ENCODE peak calls at places on chromosomes 6 and 20, in five cellular contexts. T, A, K, P and W are unnamed samples.

GRCh38 chr6:66599541-66599940 is 892.5 kb upstream of the EYS start:
- DNase-seq in A (no peak), T (no peak), K (no peak), P (no peak), W (no peak)

GRCh38 chr6:33313105-33313708 is 671 bp downstream of the TAPBP start:
- DNase-seq in P (no peak), T (peak), A (no peak), K (no peak), W (no peak)

GRCh38 chr6:140174509-140174908 is 800.1 kb upstream of the CITED2 start:
- DNase-seq in K (no peak), T (no peak), P (no peak), A (no peak), W (peak)

GRCh38 chr6:30570760-30571084 is 520 bp upstream of the ABCF1 start:
- DNase-seq in K (no peak), A (no peak), P (no peak), T (peak), W (no peak)

GRCh38 chr6:42315991-42316378 is 98.3 kb upstream of the MRPS10 start:
- DNase-seq in T (no peak), K (peak), P (no peak), A (peak), W (peak)

GRCh38 chr20:45822863-45823262 is 4.2 kb downstream of the TNNC2 start:
- DNase-seq in T (no peak), A (no peak), P (no peak), K (no peak), W (no peak)

GRCh38 chr6:45569210-45569945 is 191.6 kb upstream of the SUPT3H start:
- DNase-seq in P (no peak), T (no peak), K (no peak), A (no peak), W (no peak)

GRCh38 chr6:166433096-166433495 is 50.4 kb upstream of the MPC1 start:
- DNase-seq in T (no peak), A (no peak), P (no peak), K (no peak), W (no peak)

GRCh38 chr20:58521763-58522162 is 6.6 kb upstream of the APCDD1L start:
- DNase-seq in K (no peak), P (no peak), A (no peak), T (no peak), W (no peak)

DNA sequence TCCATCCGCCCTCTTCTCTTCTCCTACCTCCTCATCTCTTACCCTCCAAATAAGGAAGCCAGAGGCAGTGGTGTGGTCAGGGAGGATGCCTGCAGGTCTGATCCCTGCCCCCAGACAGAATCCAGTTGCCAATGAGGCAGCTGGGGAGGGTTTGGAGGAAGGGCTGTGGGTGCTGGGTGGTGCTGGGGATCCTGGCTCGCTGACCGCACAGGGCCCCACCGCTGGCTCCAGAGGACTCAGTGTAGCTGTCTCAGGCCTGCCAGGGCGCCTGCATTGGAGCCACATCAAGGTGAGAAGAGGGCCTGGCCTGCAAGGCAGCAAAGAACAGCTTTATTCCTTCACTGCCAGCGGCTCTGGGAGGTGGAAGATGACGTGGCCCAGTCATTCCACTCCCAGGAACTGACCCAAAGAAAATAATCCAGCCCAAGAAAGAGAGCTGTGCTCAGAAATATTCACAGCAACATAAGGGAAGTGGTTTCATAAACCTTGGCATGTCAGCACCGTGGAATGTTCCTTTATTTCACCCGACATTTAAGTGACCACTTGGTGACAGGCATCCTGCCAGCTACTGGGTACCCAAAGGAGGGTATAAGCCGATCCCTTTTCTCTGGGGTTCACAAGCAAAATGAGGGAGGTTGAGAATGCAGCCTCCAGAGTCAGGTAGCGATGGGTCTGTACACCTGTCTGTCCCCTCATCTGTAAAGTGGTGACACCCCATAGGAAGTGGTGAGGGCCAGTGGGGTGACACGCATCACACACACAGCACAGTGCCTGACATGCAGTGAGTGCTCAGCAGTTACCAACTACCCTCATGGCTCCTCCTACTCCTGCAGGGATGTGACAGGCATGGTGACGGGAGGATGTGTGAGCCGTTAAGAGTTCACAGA is 125.1 kb downstream of the SNX5 start:
- DNase-seq in P (no peak), A (no peak), K (no peak), T (no peak), W (peak)
- TF ChIP-seq JUND in P (no peak), A (no peak), K (no peak), T (no peak), W (no peak)

GRCh38 chr6:36809933-36810844 is 29.1 kb downstream of the CPNE5 start:
- DNase-seq in K (peak), P (no peak), A (no peak), T (no peak), W (no peak)

GRCh38 chr6:36807750-36808149 is 31.5 kb downstream of the CPNE5 start:
- DNase-seq in P (no peak), A (no peak), T (no peak), K (no peak), W (no peak)

GRCh38 chr6:36808634-36809033 is 30.6 kb downstream of the CPNE5 start:
- DNase-seq in K (no peak), T (no peak), A (no peak), P (no peak), W (no peak)

GRCh38 chr6:36807143-36807542 is 32.1 kb downstream of the CPNE5 start:
- DNase-seq in T (no peak), P (no peak), A (no peak), K (no peak), W (no peak)

GRCh38 chr6:36809156-36809555 is 30.1 kb downstream of the CPNE5 start:
- DNase-seq in P (no peak), A (no peak), T (no peak), K (no peak), W (no peak)
- TF ChIP-seq EZH2 in P (no peak), A (no peak), T (no peak), K (no peak), W (no peak)

DNA sequence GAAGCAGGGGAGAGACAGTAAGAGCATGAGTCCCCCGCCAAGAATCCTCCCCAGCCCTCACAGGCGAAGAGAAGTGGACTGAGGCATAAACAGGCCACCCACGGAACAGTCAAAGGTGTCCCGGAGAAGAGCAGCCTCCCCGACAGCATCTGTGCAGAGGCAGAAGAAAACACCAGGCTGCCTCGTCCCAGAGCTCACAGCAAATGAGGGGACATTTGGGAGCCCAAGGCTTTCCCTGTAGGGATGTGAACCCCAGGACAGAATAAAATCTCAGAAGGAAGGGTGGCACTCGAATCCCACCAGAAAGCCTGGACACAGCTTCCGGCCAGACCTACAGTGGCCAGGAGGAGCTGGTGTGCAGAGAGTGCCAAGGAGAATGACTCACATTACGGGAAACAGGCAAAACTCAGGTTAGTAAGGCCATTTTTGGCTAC is 90.4 kb downstream of the DLL1 start:
- DNase-seq in P (no peak), A (no peak), K (no peak), T (no peak), W (no peak)
- H2AFZ ChIP-seq in P (no peak), A (no peak), K (no peak), T (no peak), W (no peak)

GRCh38 chr6:20698675-20699074 is 164.4 kb downstream of the CDKAL1 start:
- DNase-seq in K (no peak), P (no peak), A (no peak), T (no peak), W (no peak)
- TF ChIP-seq JUND in K (no peak), P (no peak), A (no peak), T (no peak), W (no peak)

GRCh38 chr6:35164277-35164676 is 23.1 kb upstream of the TCP11 start:
- DNase-seq in P (no peak), K (no peak), A (no peak), T (no peak), W (no peak)

GRCh38 chr6:35161776-35162607 is 20.9 kb upstream of the TCP11 start:
- DNase-seq in P (no peak), A (no peak), K (peak), T (no peak), W (no peak)

GRCh38 chr6:35161265-35161664 is 20.1 kb upstream of the TCP11 start:
- DNase-seq in T (no peak), P (no peak), A (no peak), K (no peak), W (no peak)

GRCh38 chr6:35158520-35158919 is 17.4 kb upstream of the TCP11 start:
- DNase-seq in P (no peak), K (no peak), T (no peak), A (no peak), W (no peak)

DNA sequence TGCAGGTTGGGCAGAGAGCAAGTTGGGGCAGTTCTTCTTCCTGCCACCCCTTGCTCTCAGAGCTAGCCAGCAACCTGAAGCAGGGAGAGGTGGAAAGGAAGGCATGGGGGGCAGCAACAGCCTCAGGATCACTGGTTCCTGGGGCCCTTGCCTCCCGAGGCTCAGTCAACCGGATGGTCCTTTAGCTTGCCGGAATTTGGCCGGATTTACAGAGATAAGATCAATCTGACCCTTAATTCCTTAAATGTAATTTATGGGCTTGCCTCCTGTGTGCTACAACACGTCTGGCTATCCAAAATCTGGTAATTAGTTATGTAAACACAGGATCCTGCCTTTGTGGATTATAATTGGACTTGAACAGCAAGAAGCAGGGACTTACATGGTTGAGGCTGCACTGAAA is 19.5 kb upstream of the TCP11 start:
- DNase-seq in K (no peak), A (no peak), P (no peak), T (no peak), W (no peak)
- TF ChIP-seq EZH2 in K (no peak), A (no peak), P (no peak), T (no peak), W (no peak)

DNA sequence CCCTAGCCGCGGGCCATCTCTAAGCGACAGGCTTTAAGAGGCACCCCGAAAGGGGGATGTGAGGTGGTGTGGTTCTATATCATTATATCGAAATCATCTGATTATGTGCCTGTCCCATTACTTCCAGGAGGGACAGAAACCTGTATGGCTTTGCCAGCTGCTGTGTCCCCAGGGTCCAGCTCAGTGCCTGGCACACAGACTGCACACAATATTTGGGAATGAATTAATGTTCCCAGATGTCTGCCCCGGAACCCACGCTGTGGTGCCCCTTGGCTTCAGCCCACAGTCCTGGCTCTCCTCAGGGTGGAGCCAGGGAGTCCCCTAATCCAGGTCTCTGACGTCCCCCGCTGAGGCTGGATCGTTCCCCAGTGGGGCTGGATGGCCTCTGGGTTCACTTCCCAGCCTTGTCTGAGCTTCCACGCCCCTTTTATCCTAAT is 8.9 kb upstream of the AHCY start:
- DNase-seq in K (no peak), A (no peak), T (no peak), P (no peak), W (no peak)
- H2AFZ ChIP-seq in K (peak), A (no peak), T (peak), P (no peak), W (peak)

GRCh38 chr6:1855890-1856289 is 246.2 kb downstream of the FOXC1 start:
- DNase-seq in T (no peak), A (no peak), K (no peak), P (no peak), W (no peak)

GRCh38 chr6:1853761-1854160 is 244.0 kb downstream of the FOXC1 start:
- DNase-seq in T (no peak), P (no peak), A (no peak), K (no peak), W (no peak)

GRCh38 chr6:1856381-1856780 is 246.7 kb downstream of the FOXC1 start:
- DNase-seq in P (peak), A (no peak), K (no peak), T (no peak), W (no peak)

GRCh38 chr6:1851681-1852456 is 242.2 kb downstream of the FOXC1 start:
- DNase-seq in K (no peak), T (no peak), A (no peak), P (no peak), W (no peak)

GRCh38 chr6:1854296-1854695 is 244.6 kb downstream of the FOXC1 start:
- DNase-seq in K (no peak), T (no peak), A (no peak), P (no peak), W (no peak)
- TF ChIP-seq JUND in K (no peak), T (no peak), A (no peak), P (no peak), W (no peak)

GRCh38 chr6:156955494-156956183 is 178.5 kb downstream of the ARID1B start:
- DNase-seq in K (no peak), P (no peak), T (no peak), A (no peak), W (no peak)

GRCh38 chr6:156960525-156960924 is 183.3 kb downstream of the ARID1B start:
- DNase-seq in A (no peak), T (no peak), P (no peak), K (no peak), W (no peak)

GRCh38 chr6:156954781-156955180 is 177.6 kb downstream of the ARID1B start:
- DNase-seq in P (no peak), A (no peak), T (no peak), K (no peak), W (no peak)

GRCh38 chr6:156956286-156956685 is 179.1 kb downstream of the ARID1B start:
- DNase-seq in K (no peak), T (no peak), P (no peak), A (no peak), W (no peak)

GRCh38 chr6:156957931-156958547 is 180.9 kb downstream of the ARID1B start:
- DNase-seq in T (no peak), K (no peak), A (no peak), P (no peak), W (no peak)
- TF ChIP-seq EZH2 in T (no peak), K (no peak), A (no peak), P (no peak), W (no peak)

GRCh38 chr20:50787181-50787580 is 7.7 kb upstream of the BCAS4 start:
- DNase-seq in T (no peak), P (no peak), K (no peak), A (no peak), W (no peak)

GRCh38 chr20:50788045-50788867 is 6.6 kb upstream of the BCAS4 start:
- DNase-seq in A (no peak), P (no peak), T (peak), K (peak), W (peak)

GRCh38 chr20:50789968-50790650 is 4.8 kb upstream of the BCAS4 start:
- DNase-seq in A (no peak), K (no peak), P (no peak), T (no peak), W (no peak)

GRCh38 chr20:50790651-50791277 is 4.1 kb upstream of the BCAS4 start:
- DNase-seq in T (peak), K (peak), A (peak), P (peak), W (peak)

GRCh38 chr20:50788868-50789125 is 6.1 kb upstream of the BCAS4 start:
- DNase-seq in K (no peak), P (no peak), A (no peak), T (no peak), W (no peak)
- H2AFZ ChIP-seq in K (peak), P (no peak), A (peak), T (peak), W (peak)